ENCODE peak calls at places on chromosome 21, in nine cellular contexts. A is stimulated activated CD4-positive, alpha-beta T cell treated with anti-CD3 and anti-CD28 coated beads, TNF-alpha, amount 100 ng/mL, for 24 hours; G is cardiac fibroblast; C is hippocampal formation; Y is RKO; X is kidney tubule cell; I is activated naive CD8-positive, alpha-beta T cell treated with anti-CD3 and anti-CD28 coated beads for 36 hours; V is CD8-positive, alpha-beta T cell; H is foreskin fibroblast. S is an unnamed sample.

GRCh38 chr21:42009018-42009830 is 936 bp downstream of the ZBTB21 start:
- DNase-seq in Y (peak; percentile 62), I (peak; percentile 71), G (peak; percentile 68), A (peak; percentile 50), X (peak; percentile 55), C (peak; percentile 58), V (peak; percentile 48), H (no peak), S (peak; percentile 42)

GRCh38 chr21:25999935-26000582 is 170.5 kb downstream of the APP start:
- DNase-seq in H (no peak), C (no peak), I (peak; percentile 11), G (no peak), V (peak; percentile 8), A (no peak), X (no peak), Y (no peak), S (no peak)

GRCh38 chr21:25929859-25930520 is 195.2 kb downstream of the GABPA start:
- DNase-seq in Y (no peak), A (no peak), H (peak; percentile 20), G (peak; percentile 74), C (peak; percentile 32), X (no peak), V (no peak), I (no peak), S (peak; percentile 72)

GRCh38 chr21:22468893-22469292 is 1470.7 kb downstream of the NCAM2 start:
- DNase-seq in H (no peak), G (no peak), X (no peak), V (no peak), A (no peak), C (no peak), Y (no peak), I (no peak), S (no peak)

GRCh38 chr21:34960672-34961071 is 88.4 kb downstream of the RUNX1 start:
- DNase-seq in G (no peak), V (no peak), I (no peak), A (no peak), H (no peak), Y (no peak), C (no peak), X (no peak), S (no peak)

GRCh38 chr21:44713846-44714245 is 2.5 kb upstream of the TSPEAR start:
- DNase-seq in X (no peak), V (no peak), A (no peak), G (no peak), I (no peak), C (no peak), Y (no peak), H (no peak), S (no peak)

GRCh38 chr21:35637431-35637830 is 422.9 kb downstream of the SETD4 start:
- DNase-seq in C (no peak), V (no peak), G (peak; percentile 90), A (no peak), X (peak; percentile 29), Y (no peak), I (no peak), H (peak; percentile 75), S (no peak)

GRCh38 chr21:41589131-41589530 is 81.2 kb upstream of the TMPRSS2 start:
- DNase-seq in V (no peak), A (no peak), X (no peak), G (no peak), I (no peak), C (no peak), Y (no peak), H (no peak), S (no peak)

GRCh38 chr21:34343347-34344057 is 20.3 kb upstream of the KCNE2 start:
- DNase-seq in Y (no peak), V (no peak), I (no peak), G (no peak), X (no peak), H (no peak), A (no peak), C (no peak), S (no peak)

GRCh38 chr21:16634522-16634914 is 878.3 kb upstream of the CXADR start:
- DNase-seq in I (no peak), V (no peak), X (no peak), Y (no peak), C (no peak), H (no peak), A (no peak), G (no peak), S (no peak)

S was measured in head of caudate nucleus.